ENCODE peak calls at places on chromosome 1, in nine cellular contexts. T is naive thymus-derived CD8-positive, alpha-beta T cell; J is NAMALWA; N is right atrium auricular region; X is activated CD8-positive, alpha-beta memory T cell treated with anti-CD3 and anti-CD28 coated beads for 4 hours; H is NCI-H748 treated with DMSO at 0.1 percent for 48 hours; C is CD8-positive, alpha-beta memory T cell; G is WTC11; U is HEK293T. F is an unnamed sample.
A peak's percentile ranks its signal among the peaks of the same experiment; 100 is the strongest.

GRCh38 chr1:33723251-33723650 is 140.6 kb upstream of the HMGB4 start:
- DNase-seq in J (no peak), H (no peak), X (no peak), U (no peak), G (no peak), T (no peak), C (no peak), N (no peak), F (no peak)

GRCh38 chr1:204377800-204378608 is 18.3 kb upstream of the PLEKHA6 start:
- DNase-seq in X (no peak), H (peak; percentile 28), U (peak; percentile 67), G (peak; percentile 72), J (no peak), N (no peak), T (peak; percentile 56), C (peak; percentile 35), F (peak; percentile 74)

GRCh38 chr1:59596432-59596831 is 218.3 kb upstream of the HOOK1 start:
- DNase-seq in T (no peak), G (no peak), H (no peak), N (no peak), J (no peak), X (no peak), U (no peak), C (no peak), F (no peak)

GRCh38 chr1:14923400-14924011 is 230.0 kb upstream of the TMEM51 start:
- DNase-seq in J (no peak), U (no peak), X (no peak), H (no peak), N (no peak), G (no peak), T (peak; percentile 4), C (no peak), F (no peak)

GRCh38 chr1:203652718-203653461 is 26.3 kb downstream of the ATP2B4 start:
- DNase-seq in T (peak; percentile 62), N (no peak), G (no peak), C (peak; percentile 69), X (no peak), J (no peak), U (no peak), H (no peak), F (no peak)

GRCh38 chr1:53273526-53273925 is 35.2 kb upstream of the MAGOH start:
- DNase-seq in C (no peak), N (no peak), G (no peak), H (no peak), U (no peak), X (no peak), J (no peak), T (no peak), F (no peak)

GRCh38 chr1:59057211-59057694 is 239.6 kb upstream of the FGGY start:
- DNase-seq in U (peak; percentile 37), H (peak; percentile 34), X (no peak), C (no peak), G (peak; percentile 40), J (peak; percentile 42), T (no peak), N (peak; percentile 88), F (peak; percentile 81)

GRCh38 chr1:219587817-219588561 is 24.9 kb downstream of the ZC3H11B start:
- DNase-seq in N (no peak), H (no peak), C (no peak), U (no peak), G (no peak), T (no peak), J (no peak), X (no peak), F (peak; percentile 30)

GRCh38 chr1:30045304-30046090 is 677.9 kb downstream of the MATN1 start:
- DNase-seq in C (no peak), U (no peak), X (no peak), N (no peak), G (no peak), H (no peak), T (no peak), J (no peak), F (no peak)

GRCh38 chr1:32201011-32201855 is 838 bp downstream of the CCDC28B start:
- DNase-seq in J (peak; percentile 62), C (peak; percentile 75), T (peak; percentile 81), N (peak; percentile 80), H (no peak), G (peak; percentile 61), X (peak; percentile 52), U (peak; percentile 72), F (peak; percentile 50)

GRCh38 chr1:33010946-33011731 is 25.5 kb downstream of the AK2 start:
- DNase-seq in J (no peak), U (no peak), C (no peak), H (no peak), X (no peak), T (no peak), G (no peak), N (peak; percentile 69), F (no peak)

GRCh38 chr1:22064751-22065402 is 12.4 kb downstream of the CDC42 start:
- DNase-seq in C (no peak), J (no peak), X (no peak), G (no peak), N (no peak), T (no peak), U (no peak), H (no peak), F (no peak)

GRCh38 chr1:12447849-12448312 is 170.1 kb downstream of the DHRS3 start:
- DNase-seq in J (no peak), N (no peak), U (no peak), H (no peak), G (no peak), C (no peak), X (no peak), T (no peak), F (no peak)

GRCh38 chr1:83856381-83856780 is 142.6 kb downstream of the TTLL7 start:
- DNase-seq in N (no peak), X (no peak), T (no peak), J (no peak), H (no peak), G (no peak), U (no peak), C (no peak), F (no peak)

GRCh38 chr1:228830185-228830953 is 95.1 kb downstream of the RHOU start:
- DNase-seq in N (no peak), G (peak; percentile 20), X (no peak), J (no peak), H (no peak), U (no peak), C (no peak), T (no peak), F (no peak)

GRCh38 chr1:37033355-37034291 is 692 bp downstream of the GRIK3 start:
- DNase-seq in T (no peak), U (no peak), C (no peak), N (no peak), H (no peak), J (no peak), G (peak; percentile 26), X (no peak), F (no peak)

GRCh38 chr1:15510611-15511405 is 13.2 kb downstream of the CASP9 start:
- DNase-seq in G (no peak), N (no peak), T (no peak), H (no peak), C (no peak), J (no peak), X (no peak), U (no peak), F (no peak)

GRCh38 chr1:16925635-16926490 is 4.1 kb downstream of the CROCC start:
- DNase-seq in U (no peak), H (no peak), J (no peak), N (no peak), T (no peak), X (no peak), G (no peak), C (no peak), F (no peak)

GRCh38 chr1:189007824-189008223 is 1469.8 kb downstream of the BRINP3 start:
- DNase-seq in J (no peak), T (no peak), U (no peak), H (no peak), G (no peak), C (no peak), N (no peak), X (no peak), F (no peak)

GRCh38 chr1:35935436-35935835 is 4.5 kb downstream of the AGO3 start:
- DNase-seq in U (no peak), H (no peak), T (no peak), J (no peak), G (no peak), X (no peak), N (no peak), C (no peak), F (no peak)

GRCh38 chr1:209805875-209806760 is at the start of gene IRF6:
- DNase-seq in C (peak; percentile 57), U (peak; percentile 84), G (peak; percentile 98), N (peak; percentile 78), X (peak; percentile 49), H (peak; percentile 75), T (peak; percentile 77), J (no peak), F (no peak)

GRCh38 chr1:94522304-94522703 is 19.3 kb downstream of the F3 start:
- DNase-seq in C (no peak), T (no peak), N (no peak), J (peak; percentile 7), U (no peak), H (no peak), X (no peak), G (no peak), F (peak; percentile 77)